ENCODE peak calls at places on chromosomes 11 and 22, in seven cellular contexts. O, N, Z, C, S, V and X are unnamed samples.

GRCh38 chr22:33126881-33127280 is 68.7 kb upstream of the SYN3 start:
- DNase-seq in O (no peak), N (no peak), Z (no peak), C (no peak), S (no peak), V (peak), X (peak)

GRCh38 chr11:108239076-108239475 is 16.2 kb downstream of the ATM start:
- DNase-seq in O (no peak), N (no peak), Z (no peak), C (no peak), S (no peak), V (no peak), X (no peak)

GRCh38 chr11:20159680-20160381 is 444 bp downstream of the DBX1 start:
- DNase-seq in O (no peak), N (no peak), Z (no peak), C (no peak), S (no peak), V (no peak), X (no peak)

GRCh38 chr11:126084608-126084912 is 21.9 kb upstream of the CDON start:
- DNase-seq in O (no peak), N (no peak), Z (no peak), C (no peak), S (no peak), V (no peak), X (no peak)

GRCh38 chr22:19943665-19944026 is 2.0 kb upstream of the TXNRD2 start:
- DNase-seq in O (peak), N (no peak), Z (no peak), C (peak), S (peak), V (peak), X (no peak)

GRCh38 chr11:67095214-67095507 is 23.9 kb upstream of the KDM2A start:
- DNase-seq in O (no peak), N (no peak), Z (no peak), C (no peak), S (no peak), V (no peak), X (no peak)

GRCh38 chr11:65041206-65042035 is at the start of gene SAC3D1:
- DNase-seq in O (peak), N (no peak), Z (no peak), C (no peak), S (no peak), V (no peak), X (peak)

GRCh38 chr22:32020117-32020516 is 22.9 kb upstream of the SLC5A1 start:
- DNase-seq in O (peak), N (no peak), Z (no peak), C (no peak), S (peak), V (peak), X (peak)

GRCh38 chr11:36240178-36240577 is 49.0 kb downstream of the COMMD9 start:
- DNase-seq in O (no peak), N (no peak), Z (no peak), C (no peak), S (no peak), V (no peak), X (no peak)

GRCh38 chr22:38412435-38413084 is 42.4 kb downstream of the KCNJ4 start:
- DNase-seq in O (no peak), N (no peak), Z (no peak), C (peak), S (no peak), V (no peak), X (no peak)

GRCh38 chr11:43905788-43906187 is 25.2 kb downstream of the ALKBH3 start:
- DNase-seq in O (peak), N (no peak), Z (no peak), C (no peak), S (no peak), V (peak), X (no peak)

GRCh38 chr11:13761712-13762111 is 93.2 kb downstream of the FAR1 start:
- DNase-seq in O (no peak), N (no peak), Z (no peak), C (no peak), S (no peak), V (peak), X (no peak)

GRCh38 chr22:50731811-50732624 is 6.0 kb upstream of the ACR start:
- DNase-seq in O (peak), N (no peak), Z (no peak), C (no peak), S (peak), V (peak), X (peak)

GRCh38 chr11:2272241-2272945 is 2.0 kb upstream of the ASCL2 start:
- DNase-seq in O (no peak), N (no peak), Z (no peak), C (peak), S (no peak), V (no peak), X (no peak)

GRCh38 chr11:35571703-35572102 is 46.3 kb upstream of the PAMR1 start:
- DNase-seq in O (no peak), N (no peak), Z (no peak), C (no peak), S (no peak), V (no peak), X (no peak)

GRCh38 chr11:60343094-60343704 is 16.1 kb downstream of the MS4A6E start:
- DNase-seq in O (peak), N (no peak), Z (no peak), C (no peak), S (peak), V (peak), X (peak)

DNA sequence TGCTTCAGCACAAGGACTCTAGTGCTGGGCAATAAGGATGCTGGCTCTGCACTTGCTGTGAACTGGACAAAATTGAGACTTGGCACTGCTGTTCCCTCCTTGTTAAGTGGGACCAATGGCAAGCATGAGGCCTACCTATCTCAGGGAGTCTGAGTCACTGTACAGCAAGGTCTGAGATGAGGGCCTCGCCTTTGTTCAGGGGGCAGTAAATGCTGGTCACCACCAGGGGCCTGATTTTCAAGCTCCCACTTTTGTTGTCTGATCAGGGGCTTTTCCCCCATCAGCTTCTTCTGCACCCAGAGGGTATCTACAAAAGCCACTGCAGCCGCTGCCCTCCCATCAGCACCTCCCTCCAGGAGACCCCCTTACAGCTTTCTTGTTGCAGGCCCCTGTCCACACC is 22.8 kb downstream of the DHCR7 start:
- DNase-seq in O (no peak), N (no peak), Z (no peak), C (no peak), S (no peak), V (no peak), X (no peak)
- TF ChIP-seq CTCF in O (peak), N (no peak), Z (no peak), C (no peak), S (no peak), V (no peak), X (no peak)

GRCh38 chr22:45976351-45977002 is 485 bp downstream of the WNT7B start:
- DNase-seq in O (no peak), N (no peak), Z (no peak), C (no peak), S (no peak), V (no peak), X (no peak)

GRCh38 chr22:45977003-45977395 is at the start of gene WNT7B:
- DNase-seq in O (no peak), N (no peak), Z (no peak), C (no peak), S (peak), V (no peak), X (peak)

GRCh38 chr22:45974498-45974897 is 2.5 kb downstream of the WNT7B start:
- DNase-seq in O (no peak), N (no peak), Z (no peak), C (no peak), S (peak), V (no peak), X (no peak)

GRCh38 chr22:45977551-45978274 is 751 bp upstream of the WNT7B start:
- DNase-seq in O (no peak), N (no peak), Z (no peak), C (no peak), S (peak), V (no peak), X (peak)

DNA sequence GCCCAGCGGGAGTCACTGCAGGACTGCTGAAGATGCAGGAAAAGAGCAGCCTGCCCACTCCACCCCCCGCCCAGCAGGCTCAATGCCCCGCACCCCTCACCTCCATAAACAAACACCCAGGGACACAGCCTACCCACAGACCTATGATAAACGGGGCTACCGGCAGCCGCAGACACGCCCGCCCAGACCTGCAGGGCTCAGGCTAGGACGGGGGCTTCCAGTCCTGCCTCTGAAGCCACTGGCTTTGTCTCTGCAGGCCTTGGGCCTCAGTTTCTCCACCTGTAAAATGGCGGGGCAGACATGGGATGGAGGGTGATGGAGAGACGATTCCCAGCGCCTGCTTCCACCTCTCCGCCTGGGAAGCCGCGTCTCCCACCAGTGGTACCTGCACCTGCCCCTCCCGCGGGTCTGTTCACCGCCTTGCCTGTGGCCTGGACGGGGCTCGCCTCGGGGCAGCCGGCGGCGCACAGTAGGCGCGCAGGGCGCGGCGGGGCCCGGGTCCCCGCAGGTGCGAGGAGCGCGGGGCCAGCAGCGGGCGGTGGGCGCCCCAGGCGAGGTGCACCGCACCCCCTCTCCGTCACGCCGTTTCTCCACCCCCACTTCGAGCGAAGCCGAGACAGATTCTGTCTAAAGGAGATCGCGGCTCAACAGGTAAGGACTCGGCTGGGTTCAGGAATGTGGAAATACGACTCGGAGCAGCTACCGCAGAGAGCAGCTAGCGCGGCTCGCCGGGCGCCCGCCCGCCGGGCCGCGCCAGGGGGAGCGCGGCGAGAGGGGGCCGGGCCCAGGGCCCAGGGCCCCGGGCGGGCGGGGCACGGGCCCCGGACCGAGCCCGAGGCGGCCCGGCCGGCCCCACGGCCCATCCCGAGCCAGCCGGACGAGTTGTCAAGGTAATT is 1.4 kb downstream of the WNT7B start:
- DNase-seq in O (no peak), N (no peak), Z (no peak), C (no peak), S (no peak), V (no peak), X (no peak)
- TF ChIP-seq CTCF in O (no peak), N (no peak), Z (no peak), C (no peak), S (no peak), V (no peak), X (no peak)

DNA sequence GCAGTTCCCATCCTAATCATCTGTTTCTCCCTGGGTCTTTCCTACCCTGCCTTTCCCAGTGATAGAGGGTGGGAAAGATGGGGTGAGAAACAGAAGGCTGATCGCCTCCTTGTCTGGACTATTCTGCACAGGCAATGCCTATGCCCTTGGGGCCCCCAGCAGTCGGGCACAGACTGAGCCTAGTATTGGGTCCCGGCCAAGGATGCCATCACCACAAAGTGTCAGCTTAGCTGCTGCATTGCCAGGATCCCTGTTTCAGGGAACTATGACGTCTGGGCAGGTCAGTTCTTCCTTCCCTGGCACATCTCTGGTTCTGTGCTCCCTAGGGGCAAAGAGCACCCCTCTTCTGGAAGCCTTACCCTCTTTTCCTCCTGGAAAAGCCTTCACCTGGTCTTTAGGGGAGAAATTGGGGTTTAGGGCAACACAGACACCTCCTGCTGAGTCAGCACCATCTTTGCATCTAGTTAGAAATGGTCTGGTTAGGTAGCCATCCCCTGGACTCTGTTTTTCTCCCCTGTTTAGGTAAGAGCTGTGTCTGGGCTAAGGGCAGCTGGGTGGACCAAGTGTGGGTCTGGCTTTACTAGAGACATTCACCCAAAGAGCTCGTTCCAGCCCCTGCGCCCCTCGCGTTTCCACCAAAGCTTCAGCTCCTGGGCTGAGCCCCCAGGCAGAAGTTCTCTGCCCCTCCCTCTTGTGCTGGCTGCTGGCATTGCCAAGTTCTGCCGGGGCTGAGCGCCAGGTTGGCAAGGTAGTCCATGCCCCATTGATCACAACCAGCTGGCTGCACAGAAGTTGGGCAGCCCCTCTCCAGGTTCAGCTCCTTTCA is 2.0 kb downstream of the ADAMTS8 start:
- DNase-seq in O (no peak), N (no peak), Z (no peak), C (peak), S (no peak), V (no peak), X (no peak)
- TF ChIP-seq CTCF in O (no peak), N (no peak), Z (no peak), C (no peak), S (no peak), V (no peak), X (no peak)

DNA sequence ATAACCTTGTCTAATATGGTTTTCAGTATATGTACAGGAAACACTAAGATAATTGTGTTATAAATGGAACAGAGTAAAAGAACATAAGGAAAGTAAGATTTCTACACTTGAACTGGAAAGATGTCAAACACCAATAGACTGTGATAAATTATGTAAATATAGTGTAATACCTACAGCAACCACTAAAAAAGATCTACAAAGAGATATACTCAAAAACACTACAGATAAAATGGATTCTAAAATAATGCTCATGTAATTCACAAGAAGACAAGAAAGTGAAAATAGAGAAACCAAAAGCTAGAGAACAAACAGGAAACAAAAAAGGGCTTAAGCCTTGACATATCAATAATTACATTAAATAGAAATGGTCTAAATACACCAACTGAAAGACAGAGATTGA is 30.9 kb downstream of the DEUP1 start:
- DNase-seq in O (no peak), N (no peak), Z (no peak), C (no peak), S (no peak), V (no peak), X (no peak)
- TF ChIP-seq CTCF in O (no peak), N (no peak), Z (peak), C (no peak), S (no peak), V (no peak), X (no peak)

GRCh38 chr22:37283393-37283937 is 1.2 kb downstream of the CYTH4 start:
- DNase-seq in O (no peak), N (no peak), Z (no peak), C (no peak), S (no peak), V (no peak), X (no peak)
- TF ChIP-seq CTCF in O (peak), N (peak), Z (no peak), C (no peak), S (no peak), V (peak), X (peak)

GRCh38 chr11:91869751-91870150 is 354.9 kb upstream of the FAT3 start:
- DNase-seq in O (no peak), N (no peak), Z (no peak), C (no peak), S (no peak), V (no peak), X (no peak)
- TF ChIP-seq CTCF in O (no peak), N (no peak), Z (no peak), C (no peak), S (no peak), V (no peak), X (no peak)

DNA sequence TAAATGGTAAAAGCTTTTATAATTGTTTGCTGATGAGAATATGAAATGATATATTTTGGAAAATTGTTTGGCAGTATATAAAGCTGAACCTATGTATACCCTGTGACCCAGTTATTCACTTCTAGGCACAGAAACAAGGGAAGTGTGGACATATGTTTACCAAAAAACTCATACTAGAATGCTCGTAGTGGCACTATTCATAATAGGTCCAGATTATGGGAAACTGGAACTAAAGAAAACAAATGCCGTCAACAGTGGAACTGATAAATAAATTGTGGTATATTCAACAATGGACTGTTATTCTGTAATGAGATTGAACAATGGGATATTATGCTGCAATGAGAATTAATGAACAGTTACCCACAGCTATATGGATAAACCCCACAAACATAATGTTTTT is 32.8 kb downstream of the CSTPP1 start:
- DNase-seq in O (no peak), N (no peak), Z (no peak), C (no peak), S (no peak), V (no peak), X (no peak)
- TF ChIP-seq CTCF in O (no peak), N (no peak), Z (no peak), C (no peak), S (no peak), V (no peak), X (no peak)

GRCh38 chr11:129769059-129769458 is 46.6 kb upstream of the TMEM45B start:
- DNase-seq in O (no peak), N (no peak), Z (no peak), C (no peak), S (no peak), V (no peak), X (no peak)

GRCh38 chr11:129768356-129768755 is 47.3 kb upstream of the TMEM45B start:
- DNase-seq in O (peak), N (no peak), Z (no peak), C (no peak), S (no peak), V (peak), X (no peak)

GRCh38 chr11:129770993-129771392 is 44.7 kb upstream of the TMEM45B start:
- DNase-seq in O (no peak), N (no peak), Z (no peak), C (no peak), S (no peak), V (no peak), X (no peak)

GRCh38 chr11:129767827-129768226 is 47.8 kb upstream of the TMEM45B start:
- DNase-seq in O (no peak), N (no peak), Z (no peak), C (no peak), S (no peak), V (no peak), X (no peak)

DNA sequence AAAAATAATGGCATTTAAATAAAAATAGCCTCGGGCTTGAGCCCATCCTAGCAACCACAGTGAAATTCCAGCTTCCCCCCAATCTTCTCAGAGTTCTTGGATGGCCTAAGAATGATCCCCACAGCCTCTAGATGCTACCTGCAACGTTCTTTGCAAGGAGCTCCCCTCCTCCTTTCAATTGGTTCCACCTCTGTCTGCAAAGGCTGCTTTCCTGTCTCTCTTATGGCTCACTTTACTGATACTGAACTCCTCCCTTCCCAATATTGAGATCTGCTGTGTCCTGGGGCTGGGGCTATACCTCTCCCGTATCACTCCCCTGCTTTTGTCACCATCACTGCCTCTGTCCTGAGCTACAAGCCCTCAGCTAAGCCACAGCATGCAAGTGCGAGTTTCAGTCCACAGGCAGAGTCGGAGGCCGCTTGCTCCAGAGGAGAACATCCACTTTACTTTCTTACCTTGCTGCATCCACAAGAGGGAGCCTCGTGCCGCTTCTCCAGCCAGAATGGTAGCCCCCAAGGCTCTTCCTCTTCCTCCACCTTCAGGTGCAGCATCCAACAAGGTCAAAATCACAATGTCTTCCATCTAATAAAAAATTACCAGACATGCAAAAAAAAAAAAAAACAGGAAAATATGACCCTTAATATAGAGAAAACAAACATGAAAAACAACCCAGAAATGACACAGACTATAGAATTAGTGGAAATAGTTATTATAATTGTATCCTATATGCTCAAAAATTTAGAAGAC is 48.6 kb upstream of the TMEM45B start:
- DNase-seq in O (peak), N (no peak), Z (no peak), C (no peak), S (peak), V (peak), X (peak)
- TF ChIP-seq CTCF in O (peak), N (peak), Z (no peak), C (no peak), S (peak), V (peak), X (peak)